ENCODE peak calls at places on chromosomes 12 and 14, in six cellular contexts. One of them, this sample, is unnamed.
A peak's percentile ranks its signal among the peaks of the same experiment; 100 is the strongest.

GRCh38 chr12:56955631-56956256 is 1.7 kb downstream of the RDH16 start:
- DNase-seq in HCT116: no peak
- DNase-seq in gastrocnemius medialis: no peak
- DNase-seq in prostate gland: peak; percentile 42
- DNase-seq in sigmoid colon: no peak
- DNase-seq in tibial nerve: no peak
- DNase-seq in this sample: no peak

GRCh38 chr14:89473979-89474378 is 56.9 kb upstream of the FOXN3 start:
- DNase-seq in gastrocnemius medialis: no peak
- DNase-seq in tibial nerve: no peak
- DNase-seq in HCT116: no peak
- DNase-seq in prostate gland: no peak
- DNase-seq in sigmoid colon: no peak
- DNase-seq in this sample: no peak

GRCh38 chr12:68367903-68368302 is 35.7 kb upstream of the MDM1 start:
- DNase-seq in tibial nerve: no peak
- DNase-seq in HCT116: no peak
- DNase-seq in sigmoid colon: no peak
- DNase-seq in gastrocnemius medialis: no peak
- DNase-seq in prostate gland: no peak
- DNase-seq in this sample: no peak

GRCh38 chr12:64744422-64745258 is 14.6 kb downstream of the GNS start:
- DNase-seq in gastrocnemius medialis: no peak
- DNase-seq in prostate gland: no peak
- DNase-seq in sigmoid colon: no peak
- DNase-seq in tibial nerve: no peak
- DNase-seq in HCT116: no peak
- DNase-seq in this sample: no peak

GRCh38 chr14:63632932-63633514 is 8.6 kb downstream of the WDR89 start:
- DNase-seq in tibial nerve: no peak
- DNase-seq in gastrocnemius medialis: no peak
- DNase-seq in HCT116: peak; percentile 7
- DNase-seq in sigmoid colon: no peak
- DNase-seq in prostate gland: no peak
- DNase-seq in this sample: no peak

GRCh38 chr14:76937181-76938091 is 91.1 kb downstream of the IRF2BPL start:
- DNase-seq in prostate gland: no peak
- DNase-seq in tibial nerve: no peak
- DNase-seq in HCT116: no peak
- DNase-seq in sigmoid colon: no peak
- DNase-seq in gastrocnemius medialis: no peak
- DNase-seq in this sample: peak; percentile 36

GRCh38 chr12:50725011-50725899 is 38.6 kb upstream of the ATF1 start:
- DNase-seq in prostate gland: peak; percentile 71
- DNase-seq in sigmoid colon: no peak
- DNase-seq in HCT116: no peak
- DNase-seq in gastrocnemius medialis: no peak
- DNase-seq in tibial nerve: no peak
- DNase-seq in this sample: peak; percentile 12

GRCh38 chr12:131088701-131089525 is 135.2 kb downstream of the ADGRD1 start:
- DNase-seq in prostate gland: no peak
- DNase-seq in sigmoid colon: peak; percentile 54
- DNase-seq in HCT116: no peak
- DNase-seq in tibial nerve: peak; percentile 12
- DNase-seq in gastrocnemius medialis: no peak
- DNase-seq in this sample: no peak

GRCh38 chr12:75334384-75335030 is at the start of gene GLIPR1L1:
- DNase-seq in HCT116: peak; percentile 92
- DNase-seq in sigmoid colon: peak; percentile 93
- DNase-seq in tibial nerve: peak; percentile 84
- DNase-seq in gastrocnemius medialis: peak; percentile 42
- DNase-seq in prostate gland: peak; percentile 81
- DNase-seq in this sample: peak; percentile 87

GRCh38 chr14:47917344-47917954 is 242.0 kb upstream of the MDGA2 start:
- DNase-seq in gastrocnemius medialis: no peak
- DNase-seq in HCT116: peak; percentile 28
- DNase-seq in prostate gland: no peak
- DNase-seq in tibial nerve: no peak
- DNase-seq in sigmoid colon: no peak
- DNase-seq in this sample: peak; percentile 11

GRCh38 chr14:35362441-35362840 is 42.1 kb downstream of the NFKBIA start:
- DNase-seq in gastrocnemius medialis: no peak
- DNase-seq in prostate gland: no peak
- DNase-seq in HCT116: no peak
- DNase-seq in sigmoid colon: no peak
- DNase-seq in tibial nerve: no peak
- DNase-seq in this sample: no peak

GRCh38 chr12:49342066-49342913 is 4.4 kb upstream of the DNAJC22 start:
- DNase-seq in sigmoid colon: peak; percentile 87
- DNase-seq in tibial nerve: no peak
- DNase-seq in HCT116: peak; percentile 79
- DNase-seq in prostate gland: peak; percentile 48
- DNase-seq in gastrocnemius medialis: peak; percentile 19
- DNase-seq in this sample: peak; percentile 82

GRCh38 chr12:124976999-124977398 is 11.9 kb downstream of the DHX37 start:
- DNase-seq in tibial nerve: no peak
- DNase-seq in HCT116: no peak
- DNase-seq in prostate gland: no peak
- DNase-seq in sigmoid colon: no peak
- DNase-seq in gastrocnemius medialis: no peak
- DNase-seq in this sample: no peak

GRCh38 chr14:104967414-104968152 is 10.6 kb downstream of the AHNAK2 start:
- DNase-seq in prostate gland: peak; percentile 62
- DNase-seq in tibial nerve: no peak
- DNase-seq in HCT116: no peak
- DNase-seq in gastrocnemius medialis: no peak
- DNase-seq in sigmoid colon: peak; percentile 86
- DNase-seq in this sample: no peak

GRCh38 chr14:104969741-104970230 is 8.4 kb downstream of the AHNAK2 start:
- DNase-seq in prostate gland: no peak
- DNase-seq in HCT116: no peak
- DNase-seq in sigmoid colon: no peak
- DNase-seq in tibial nerve: no peak
- DNase-seq in gastrocnemius medialis: no peak
- DNase-seq in this sample: no peak

GRCh38 chr14:104970231-104971068 is 7.7 kb downstream of the AHNAK2 start:
- DNase-seq in tibial nerve: peak; percentile 64
- DNase-seq in gastrocnemius medialis: peak; percentile 43
- DNase-seq in prostate gland: no peak
- DNase-seq in HCT116: peak; percentile 56
- DNase-seq in sigmoid colon: peak; percentile 97
- DNase-seq in this sample: no peak

GRCh38 chr14:104968153-104968527 is 10.0 kb downstream of the AHNAK2 start:
- DNase-seq in prostate gland: peak; percentile 66
- DNase-seq in tibial nerve: peak; percentile 69
- DNase-seq in sigmoid colon: peak; percentile 96
- DNase-seq in gastrocnemius medialis: no peak
- DNase-seq in HCT116: no peak
- DNase-seq in this sample: no peak

GRCh38 chr14:104968541-104969401 is 9.4 kb downstream of the AHNAK2 start:
- DNase-seq in gastrocnemius medialis: no peak
- DNase-seq in prostate gland: peak; percentile 46
- DNase-seq in sigmoid colon: peak; percentile 88
- DNase-seq in HCT116: no peak
- DNase-seq in tibial nerve: no peak
- DNase-seq in this sample: no peak
- TF ChIP-seq CTCF in gastrocnemius medialis: no peak
- TF ChIP-seq CTCF in prostate gland: peak; percentile 50
- TF ChIP-seq CTCF in sigmoid colon: no peak
- TF ChIP-seq CTCF in HCT116: no peak
- TF ChIP-seq CTCF in tibial nerve: no peak
- TF ChIP-seq CTCF in this sample: peak; percentile 9

GRCh38 chr12:5467941-5468340 is 36.0 kb downstream of the NTF3 start:
- DNase-seq in gastrocnemius medialis: no peak
- DNase-seq in tibial nerve: no peak
- DNase-seq in HCT116: no peak
- DNase-seq in prostate gland: no peak
- DNase-seq in sigmoid colon: no peak
- DNase-seq in this sample: no peak
- H3K27me3 ChIP-seq in gastrocnemius medialis: no peaks in the 10 kb centered on the region
- H3K27me3 ChIP-seq in tibial nerve: no peaks in the 10 kb centered on the region
- H3K27me3 ChIP-seq in HCT116: peaks cover 57% of the 10 kb centered on the region
- H3K27me3 ChIP-seq in prostate gland: no peaks in the 10 kb centered on the region
- H3K27me3 ChIP-seq in sigmoid colon: no peaks in the 10 kb centered on the region
- H3K27me3 ChIP-seq in this sample: no peaks in the 10 kb centered on the region

GRCh38 chr14:56216631-56217379 is 98.6 kb downstream of the PELI2 start:
- DNase-seq in sigmoid colon: no peak
- DNase-seq in prostate gland: no peak
- DNase-seq in HCT116: no peak
- DNase-seq in tibial nerve: peak; percentile 32
- DNase-seq in gastrocnemius medialis: peak; percentile 21
- DNase-seq in this sample: peak; percentile 68
- TF ChIP-seq POLR2A in sigmoid colon: no peak
- TF ChIP-seq POLR2A in prostate gland: no peak
- TF ChIP-seq POLR2A in HCT116: no peak
- TF ChIP-seq POLR2A in tibial nerve: no peak
- TF ChIP-seq POLR2A in gastrocnemius medialis: no peak
- TF ChIP-seq POLR2A in this sample: no peak

GRCh38 chr14:21066882-21067502 is 3.1 kb upstream of the ARHGEF40 start:
- DNase-seq in HCT116: peak; percentile 19
- DNase-seq in prostate gland: no peak
- DNase-seq in tibial nerve: no peak
- DNase-seq in sigmoid colon: no peak
- DNase-seq in gastrocnemius medialis: no peak
- DNase-seq in this sample: no peak
- TF ChIP-seq CTCF in HCT116: peak; percentile 52
- TF ChIP-seq CTCF in prostate gland: no peak
- TF ChIP-seq CTCF in tibial nerve: no peak
- TF ChIP-seq CTCF in sigmoid colon: no peak
- TF ChIP-seq CTCF in gastrocnemius medialis: no peak
- TF ChIP-seq CTCF in this sample: no peak

DNA sequence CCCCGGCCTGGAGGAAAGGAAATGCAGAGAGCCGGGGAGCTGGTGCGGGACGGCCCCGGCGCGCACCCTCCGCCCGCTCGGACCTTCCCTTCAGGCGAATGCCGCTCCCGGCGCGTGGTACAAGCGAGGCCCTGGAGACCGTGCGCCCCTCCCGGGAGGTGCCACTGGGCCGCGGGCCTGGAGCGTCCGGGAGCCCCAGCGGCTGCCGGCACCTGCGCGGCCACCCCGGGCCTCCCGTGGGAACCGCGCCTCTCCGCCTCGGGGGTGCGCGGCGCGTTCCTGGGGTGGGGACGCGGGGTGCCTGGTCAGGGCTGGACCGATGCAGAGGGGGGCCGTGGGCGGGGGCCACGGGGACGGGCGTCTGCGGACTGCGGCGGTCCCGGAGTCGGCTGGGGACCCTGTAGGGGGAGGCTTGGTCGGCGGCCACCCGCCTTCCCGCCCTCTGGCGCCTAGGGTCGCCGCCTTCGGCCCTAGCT is 518 bp downstream of the PAPLN start:
- DNase-seq in tibial nerve: peak; percentile 8
- DNase-seq in HCT116: no peak
- DNase-seq in prostate gland: no peak
- DNase-seq in sigmoid colon: peak; percentile 64
- DNase-seq in gastrocnemius medialis: no peak
- DNase-seq in this sample: no peak
- H3K27me3 ChIP-seq in tibial nerve: peaks cover 13% of the 10 kb centered on the region
- H3K27me3 ChIP-seq in HCT116: peaks cover 14% of the 10 kb centered on the region
- H3K27me3 ChIP-seq in prostate gland: no peaks in the 10 kb centered on the region
- H3K27me3 ChIP-seq in sigmoid colon: peaks cover 11% of the 10 kb centered on the region
- H3K27me3 ChIP-seq in gastrocnemius medialis: peaks cover 53% of the 10 kb centered on the region
- H3K27me3 ChIP-seq in this sample: peaks cover 18% of the 10 kb centered on the region

GRCh38 chr14:100237735-100238418 is 1.1 kb upstream of the YY1 start:
- DNase-seq in gastrocnemius medialis: peak; percentile 38
- DNase-seq in tibial nerve: no peak
- DNase-seq in sigmoid colon: peak; percentile 79
- DNase-seq in prostate gland: peak; percentile 42
- DNase-seq in HCT116: no peak
- DNase-seq in this sample: peak; percentile 66
- TF ChIP-seq POLR2A in gastrocnemius medialis: no peak
- TF ChIP-seq POLR2A in tibial nerve: no peak
- TF ChIP-seq POLR2A in sigmoid colon: no peak
- TF ChIP-seq POLR2A in prostate gland: no peak
- TF ChIP-seq POLR2A in HCT116: no peak
- TF ChIP-seq POLR2A in this sample: no peak

GRCh38 chr14:67137744-67138371 is 51.4 kb upstream of the GARIN2 start:
- DNase-seq in HCT116: no peak
- DNase-seq in sigmoid colon: no peak
- DNase-seq in tibial nerve: no peak
- DNase-seq in prostate gland: no peak
- DNase-seq in gastrocnemius medialis: no peak
- DNase-seq in this sample: no peak
- TF ChIP-seq CTCF in HCT116: peak; percentile 14
- TF ChIP-seq CTCF in sigmoid colon: no peak
- TF ChIP-seq CTCF in tibial nerve: no peak
- TF ChIP-seq CTCF in prostate gland: peak; percentile 18
- TF ChIP-seq CTCF in gastrocnemius medialis: no peak
- TF ChIP-seq CTCF in this sample: peak; percentile 30

DNA sequence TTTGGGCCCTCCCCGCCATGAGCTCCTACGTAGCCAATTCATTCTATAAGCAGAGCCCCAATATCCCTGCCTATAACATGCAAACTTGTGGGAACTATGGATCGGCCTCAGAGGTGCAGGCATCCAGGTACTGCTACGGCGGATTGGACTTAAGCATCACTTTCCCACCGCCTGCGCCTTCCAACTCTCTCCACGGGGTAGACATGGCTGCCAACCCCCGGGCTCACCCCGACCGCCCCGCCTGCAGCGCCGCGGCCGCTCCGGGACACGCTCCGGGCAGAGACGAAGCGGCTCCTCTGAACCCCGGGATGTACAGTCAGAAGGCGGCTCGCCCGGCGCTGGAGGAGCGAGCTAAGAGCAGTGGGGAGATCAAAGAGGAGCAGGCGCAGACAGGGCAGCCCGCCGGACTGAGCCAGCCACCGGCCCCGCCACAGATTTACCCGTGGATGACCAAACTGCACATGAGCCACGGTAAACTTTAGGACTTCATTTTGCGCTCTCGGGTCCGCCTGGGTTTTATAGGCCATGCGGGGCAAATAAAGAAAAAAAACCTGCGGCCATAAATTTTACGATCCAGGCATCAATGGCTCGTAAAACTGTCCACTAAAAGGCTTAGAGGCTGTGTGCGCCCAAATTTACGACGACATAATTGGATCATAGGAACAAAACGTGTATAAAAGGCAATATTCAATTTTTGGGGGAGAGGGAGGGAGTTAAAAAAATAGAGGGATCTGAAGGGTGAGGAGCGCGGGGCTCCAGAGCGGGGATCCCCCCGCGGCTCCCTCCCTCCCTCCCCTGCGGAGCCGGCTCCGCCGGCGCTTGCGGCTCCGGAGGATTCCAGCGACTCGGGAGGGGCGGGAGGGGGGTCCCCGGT is 493 bp downstream of the HOXC5 start:
- DNase-seq in sigmoid colon: no peak
- DNase-seq in tibial nerve: no peak
- DNase-seq in HCT116: no peak
- DNase-seq in prostate gland: peak; percentile 46
- DNase-seq in gastrocnemius medialis: no peak
- DNase-seq in this sample: no peak
- H3K27me3 ChIP-seq in sigmoid colon: peaks cover 50% of the 10 kb centered on the region
- H3K27me3 ChIP-seq in tibial nerve: peaks cover 47% of the 10 kb centered on the region
- H3K27me3 ChIP-seq in HCT116: no peaks in the 10 kb centered on the region
- H3K27me3 ChIP-seq in prostate gland: peaks cover 70% of the 10 kb centered on the region
- H3K27me3 ChIP-seq in gastrocnemius medialis: no peaks in the 10 kb centered on the region
- H3K27me3 ChIP-seq in this sample: peaks cover 4% of the 10 kb centered on the region

DNA sequence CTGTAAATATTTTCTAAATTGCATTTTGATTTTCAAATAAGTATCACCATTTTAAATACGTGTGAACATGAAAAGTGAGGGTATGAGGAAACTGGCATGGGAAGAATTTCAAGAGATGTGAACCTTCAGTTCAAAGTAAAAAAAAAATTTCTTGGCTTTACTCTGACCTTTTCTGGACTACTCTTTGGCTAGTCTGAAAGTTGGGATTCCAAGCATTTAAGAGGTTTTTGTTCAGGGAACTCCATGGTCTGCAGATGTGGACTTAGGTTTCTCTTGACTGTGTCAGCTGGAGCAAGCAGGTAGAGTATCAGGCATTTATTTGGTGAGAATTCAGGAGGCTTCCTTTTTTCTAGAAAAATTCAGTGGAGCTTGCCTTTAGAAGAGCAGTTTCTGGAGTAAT is 311.6 kb downstream of the LRIG3 start:
- DNase-seq in gastrocnemius medialis: no peak
- DNase-seq in prostate gland: no peak
- DNase-seq in HCT116: no peak
- DNase-seq in sigmoid colon: no peak
- DNase-seq in tibial nerve: no peak
- DNase-seq in this sample: no peak
- TF ChIP-seq POLR2A in gastrocnemius medialis: no peak
- TF ChIP-seq POLR2A in prostate gland: no peak
- TF ChIP-seq POLR2A in HCT116: no peak
- TF ChIP-seq POLR2A in sigmoid colon: no peak
- TF ChIP-seq POLR2A in tibial nerve: no peak
- TF ChIP-seq POLR2A in this sample: no peak